ENCODE peak calls at places on chromosomes 13 and 19, in four cellular contexts. Q is A549, Y is K562, P is HepG2. E is an unnamed sample.
A peak's percentile ranks its signal among the peaks of the same experiment; 100 is the strongest.

GRCh38 chr19:1241417-1242095 is at the start of gene ATP5F1D:
- DNase-seq in P (peak; percentile 88), Q (peak; percentile 94), Y (peak; percentile 74), E (peak; percentile 94)

GRCh38 chr13:74886496-74886895 is 595.5 kb downstream of the TBC1D4 start:
- DNase-seq in P (no peak), Y (no peak), Q (peak; percentile 15), E (no peak)

GRCh38 chr13:94305463-94305862 is 174.0 kb downstream of the DCT start:
- DNase-seq in Q (peak; percentile 3), P (no peak), Y (no peak), E (no peak)

GRCh38 chr19:5342573-5343201 is 2.1 kb upstream of the PTPRS start:
- DNase-seq in Q (no peak), Y (no peak), P (no peak), E (no peak)

GRCh38 chr13:114151565-114152284 is 19.3 kb upstream of the RASA3 start:
- DNase-seq in P (no peak), Y (no peak), Q (no peak), E (no peak)

GRCh38 chr19:55527197-55528029 is 9.5 kb downstream of the SBK2 start:
- DNase-seq in P (no peak), Q (no peak), Y (no peak), E (no peak)

GRCh38 chr19:19034204-19034624 is 811 bp downstream of the ARMC6 start:
- DNase-seq in Q (peak; percentile 83), Y (peak; percentile 84), P (peak; percentile 81), E (peak; percentile 66)

GRCh38 chr13:23770428-23770827 is 118.8 kb downstream of the MIPEP start:
- DNase-seq in Q (no peak), P (no peak), Y (no peak), E (no peak)

GRCh38 chr13:40306817-40307216 is 359.6 kb downstream of the FOXO1 start:
- DNase-seq in Q (no peak), P (no peak), Y (no peak), E (no peak)

GRCh38 chr19:3801412-3802096 is 15.4 kb upstream of the MATK start:
- DNase-seq in Q (no peak), P (no peak), Y (peak; percentile 53), E (peak; percentile 81)

GRCh38 chr19:1746401-1747284 is 6.7 kb upstream of the ONECUT3 start:
- DNase-seq in Q (peak; percentile 68), Y (no peak), P (no peak), E (peak; percentile 65)

GRCh38 chr19:3175761-3176714 is 2.5 kb upstream of the S1PR4 start:
- DNase-seq in Y (no peak), Q (peak; percentile 87), P (no peak), E (no peak)

GRCh38 chr19:33312065-33312464 is 9.7 kb upstream of the CEBPA start:
- DNase-seq in Y (no peak), Q (no peak), P (no peak), E (no peak)

GRCh38 chr13:111066544-111066943 is 48.6 kb upstream of the ARHGEF7 start:
- DNase-seq in Y (no peak), Q (no peak), P (no peak), E (no peak)

GRCh38 chr13:48857576-48857975 is 118.1 kb upstream of the FNDC3A start:
- DNase-seq in Y (no peak), P (no peak), Q (no peak), E (no peak)

GRCh38 chr19:1904385-1905070 is 671 bp upstream of the ADAT3 start:
- DNase-seq in Y (no peak), Q (no peak), P (no peak), E (peak; percentile 75)

GRCh38 chr19:49976496-49976895 is 15.5 kb upstream of the SIGLEC11 start:
- DNase-seq in P (no peak), Y (no peak), Q (no peak), E (no peak)

GRCh38 chr13:41222259-41222852 is 28.0 kb upstream of the KBTBD7 start:
- DNase-seq in Q (peak; percentile 48), Y (peak; percentile 55), P (peak; percentile 50), E (peak; percentile 62)

GRCh38 chr19:40717880-40718773 is 1.2 kb downstream of the ITPKC start:
- DNase-seq in Y (peak; percentile 38), P (peak; percentile 18), Q (peak; percentile 51), E (no peak)

GRCh38 chr13:50353651-50354415 is 338.6 kb downstream of the KCNRG start:
- DNase-seq in P (no peak), Y (no peak), Q (no peak), E (no peak)

GRCh38 chr13:59112375-59112774 is 1051.4 kb downstream of the DIAPH3 start:
- DNase-seq in Y (no peak), P (no peak), Q (peak; percentile 1), E (no peak)

GRCh38 chr13:101415358-101416174 is 742 bp downstream of the NALCN start:
- DNase-seq in P (no peak), Y (no peak), Q (peak; percentile 4), E (peak; percentile 54)

GRCh38 chr13:110499621-110500281 is 61.8 kb downstream of the RAB20 start:
- DNase-seq in P (no peak), Q (peak; percentile 31), Y (no peak), E (no peak)

GRCh38 chr13:112978561-112979405 is 9.8 kb downstream of the MCF2L start:
- DNase-seq in Y (no peak), Q (no peak), P (no peak), E (no peak)

GRCh38 chr19:18368504-18369222 is 17.3 kb upstream of the GDF15 start:
- DNase-seq in Q (no peak), Y (no peak), P (peak; percentile 39), E (no peak)

DNA sequence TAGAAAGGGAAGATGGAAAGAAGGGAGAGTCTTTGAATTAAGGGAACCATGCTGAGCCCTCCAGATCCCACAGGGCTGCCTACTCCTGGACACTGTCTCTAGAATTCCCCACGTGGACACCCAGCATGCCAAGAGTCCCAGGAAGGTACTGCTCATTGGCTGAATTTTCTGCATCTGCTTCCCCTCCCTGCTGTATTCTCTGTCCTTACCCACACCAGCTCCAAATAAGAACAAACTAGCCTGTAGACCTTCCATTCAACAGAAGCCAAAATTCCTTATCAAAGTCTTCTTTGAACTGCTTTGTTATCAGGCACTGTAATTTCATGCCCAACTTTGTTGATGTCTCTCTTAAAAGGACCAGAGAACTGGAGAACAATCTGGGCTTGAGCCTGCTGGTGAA is 305.9 kb upstream of the ARGLU1 start:
- DNase-seq in Y (no peak), P (no peak), Q (no peak), E (no peak)
- TF ChIP-seq RNF2 in Y (no peak), P (no peak), Q (no peak), E (no peak)

GRCh38 chr19:47241919-47242644 is 11.1 kb upstream of the BBC3 start:
- DNase-seq in P (no peak), Y (no peak), Q (peak; percentile 49), E (no peak)

GRCh38 chr19:47239152-47239551 is 8.2 kb upstream of the BBC3 start:
- DNase-seq in Q (no peak), Y (no peak), P (no peak), E (no peak)

GRCh38 chr19:47239610-47240296 is 8.8 kb upstream of the BBC3 start:
- DNase-seq in P (no peak), Y (no peak), Q (no peak), E (peak; percentile 90)

GRCh38 chr19:47240561-47240960 is 9.6 kb upstream of the BBC3 start:
- DNase-seq in Q (no peak), P (no peak), Y (no peak), E (no peak)

GRCh38 chr19:47240996-47241918 is 10.3 kb upstream of the BBC3 start:
- DNase-seq in Q (peak; percentile 83), P (peak; percentile 68), Y (peak; percentile 91), E (peak; percentile 75)
- TF ChIP-seq RNF2 in Q (no peak), P (no peak), Y (peak; percentile 70), E (no peak)

DNA sequence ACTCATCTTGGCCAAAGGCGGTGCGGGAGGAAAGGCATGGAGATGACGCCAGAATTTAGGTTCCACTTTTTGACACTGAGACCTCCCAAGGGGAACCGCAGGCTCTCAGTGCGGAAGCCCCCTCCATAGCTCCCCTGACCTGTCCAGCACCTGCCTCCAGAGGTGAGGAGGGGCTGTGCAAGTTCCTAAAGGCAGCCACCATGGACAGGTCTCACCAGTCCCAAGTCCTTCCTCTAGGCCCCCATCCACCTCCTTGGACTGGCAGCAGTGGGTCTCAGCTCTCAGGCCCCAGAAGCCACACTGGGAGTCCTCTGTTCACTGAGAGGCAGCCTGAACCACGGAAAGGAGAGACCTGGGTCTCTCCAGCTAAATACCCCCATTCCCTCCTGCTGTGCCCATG is 31.6 kb upstream of the TSHZ3 start:
- DNase-seq in Y (no peak), P (no peak), Q (no peak), E (no peak)
- TF ChIP-seq RNF2 in Y (no peak), P (no peak), Q (no peak), E (no peak)

DNA sequence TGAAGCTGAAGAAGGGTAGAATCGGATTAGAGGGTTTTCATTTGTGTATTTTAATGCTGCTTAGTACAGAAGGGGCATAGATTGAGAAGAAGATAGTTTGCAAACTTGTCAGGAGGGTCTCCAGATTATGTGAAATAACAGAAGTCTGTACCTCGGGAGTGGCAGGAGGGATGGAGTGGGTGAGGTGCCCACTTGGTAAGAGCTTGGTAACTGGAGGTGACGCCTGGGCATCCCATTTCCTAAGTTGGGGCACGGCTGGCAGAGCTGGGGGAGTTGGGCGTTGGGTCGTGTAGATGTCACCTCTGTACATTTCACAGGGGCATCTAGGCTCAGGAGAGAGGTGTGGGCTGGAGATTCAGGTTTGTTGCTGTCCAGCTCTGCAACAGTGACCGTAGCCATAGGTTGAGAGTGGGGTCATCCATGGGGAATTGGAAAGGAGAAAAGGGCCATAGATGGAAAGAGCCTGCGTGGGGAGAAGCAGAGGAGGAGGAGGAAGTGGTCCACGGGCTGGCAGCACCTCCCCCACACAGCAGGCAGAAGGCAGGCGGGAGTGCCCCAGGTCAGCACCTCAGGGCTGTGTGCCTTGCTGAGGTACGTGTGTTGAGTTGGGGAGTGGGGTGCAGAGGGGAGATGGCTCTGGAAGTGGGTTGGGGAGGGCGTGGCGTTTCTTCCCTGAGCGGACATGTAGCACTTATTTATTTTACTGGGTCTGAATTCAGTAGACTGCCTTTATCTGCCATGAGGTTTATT is 31.2 kb downstream of the MPHOSPH8 start:
- DNase-seq in Y (no peak), Q (no peak), P (no peak), E (no peak)
- TF ChIP-seq RNF2 in Y (no peak), Q (no peak), P (no peak), E (no peak)

DNA sequence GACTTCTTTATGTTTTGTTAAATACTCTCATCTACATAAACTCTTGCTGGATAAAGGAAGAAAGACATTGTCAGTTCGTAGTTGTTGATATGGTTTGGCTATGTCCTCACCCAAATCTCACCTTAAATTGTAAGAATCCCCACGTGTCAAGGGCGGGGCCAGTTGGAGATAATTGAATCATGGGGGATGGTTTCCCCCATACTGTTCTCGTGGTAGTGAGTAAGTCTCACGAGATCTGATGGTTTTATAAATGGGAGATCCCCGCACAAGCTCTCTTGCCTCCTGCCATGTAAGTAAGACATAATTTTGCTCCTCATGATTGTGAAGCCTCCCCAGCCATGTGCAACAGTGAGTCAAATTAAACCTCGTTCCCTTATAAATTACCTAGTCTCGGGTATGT is 3.6 kb downstream of the ADGRE1 start:
- DNase-seq in P (no peak), Y (no peak), Q (no peak), E (no peak)
- TF ChIP-seq RNF2 in P (no peak), Y (no peak), Q (no peak), E (no peak)

DNA sequence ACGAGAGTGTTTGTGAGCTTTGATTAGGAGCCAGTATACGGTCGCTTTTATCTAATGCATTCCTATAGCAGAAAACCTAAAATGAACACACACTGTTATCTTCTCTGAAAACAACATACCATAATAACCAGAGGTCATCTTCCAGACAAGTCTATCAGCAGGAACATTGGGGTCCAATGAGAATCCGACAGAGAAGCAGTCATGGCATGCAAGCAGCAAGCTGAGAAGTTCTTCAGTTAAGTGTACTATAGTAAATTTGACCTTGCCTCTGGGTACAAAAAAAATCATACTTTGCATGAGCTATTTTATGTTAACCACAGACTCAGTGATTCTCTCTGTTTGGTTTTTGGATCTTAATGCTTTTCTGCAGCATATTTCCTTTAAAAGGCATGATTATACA is 1505.1 kb downstream of the PCDH9 start:
- DNase-seq in P (no peak), Y (no peak), Q (no peak), E (no peak)
- TF ChIP-seq RNF2 in P (no peak), Y (no peak), Q (no peak), E (no peak)

E was measured in H1.